ENCODE peak calls at places on chromosomes 6 and 20, in four cellular contexts. One of them, this sample, is unnamed. For H3K4me1, the result is how much of the 10 kb centered on the place peaks cover.

GRCh38 chr20:16539280-16539679 is 34.0 kb downstream of the KIF16B start:
- DNase-seq in right lobe of liver: no peak
- DNase-seq in upper lobe of right lung: no peak
- DNase-seq in Karpas-422: no peak
- DNase-seq in this sample: no peak

GRCh38 chr20:41249781-41250281 is 67.7 kb downstream of the ZHX3 start:
- DNase-seq in right lobe of liver: no peak
- DNase-seq in Karpas-422: peak
- DNase-seq in upper lobe of right lung: no peak
- DNase-seq in this sample: no peak

GRCh38 chr6:47064274-47064673 is 22.1 kb upstream of the ADGRF1 start:
- DNase-seq in right lobe of liver: no peak
- DNase-seq in Karpas-422: no peak
- DNase-seq in upper lobe of right lung: no peak
- DNase-seq in this sample: no peak

GRCh38 chr6:85672623-85673022 is 29.9 kb upstream of the SYNCRIP start:
- DNase-seq in upper lobe of right lung: no peak
- DNase-seq in Karpas-422: peak
- DNase-seq in right lobe of liver: no peak
- DNase-seq in this sample: no peak

GRCh38 chr20:10807013-10807412 is 133.2 kb upstream of the JAG1 start:
- DNase-seq in Karpas-422: no peak
- DNase-seq in right lobe of liver: no peak
- DNase-seq in upper lobe of right lung: no peak
- DNase-seq in this sample: no peak

GRCh38 chr6:166300357-166300987 is 7.7 kb downstream of the PRR18 start:
- DNase-seq in Karpas-422: no peak
- DNase-seq in upper lobe of right lung: no peak
- DNase-seq in right lobe of liver: no peak
- DNase-seq in this sample: no peak

GRCh38 chr6:36998723-36999466 is 6.6 kb upstream of the FGD2 start:
- DNase-seq in Karpas-422: no peak
- DNase-seq in right lobe of liver: no peak
- DNase-seq in upper lobe of right lung: no peak
- DNase-seq in this sample: no peak

GRCh38 chr6:43396408-43397149 is 27.1 kb upstream of the ZNF318 start:
- DNase-seq in right lobe of liver: no peak
- DNase-seq in upper lobe of right lung: no peak
- DNase-seq in Karpas-422: no peak
- DNase-seq in this sample: no peak

GRCh38 chr20:49687595-49688567 is 25.8 kb downstream of the B4GALT5 start:
- DNase-seq in upper lobe of right lung: no peak
- DNase-seq in Karpas-422: no peak
- DNase-seq in right lobe of liver: peak
- DNase-seq in this sample: no peak

GRCh38 chr6:150586850-150587359 is 12.8 kb upstream of the PLEKHG1 start:
- DNase-seq in upper lobe of right lung: no peak
- DNase-seq in right lobe of liver: no peak
- DNase-seq in Karpas-422: no peak
- DNase-seq in this sample: no peak

GRCh38 chr6:16450285-16450684 is 211.9 kb downstream of the GMPR start:
- DNase-seq in upper lobe of right lung: no peak
- DNase-seq in right lobe of liver: no peak
- DNase-seq in Karpas-422: no peak
- DNase-seq in this sample: no peak

GRCh38 chr20:38649275-38649891 is 47.8 kb downstream of the ARHGAP40 start:
- DNase-seq in right lobe of liver: no peak
- DNase-seq in Karpas-422: peak
- DNase-seq in upper lobe of right lung: no peak
- DNase-seq in this sample: no peak

GRCh38 chr20:10795286-10796026 is 121.7 kb upstream of the JAG1 start:
- DNase-seq in Karpas-422: no peak
- DNase-seq in upper lobe of right lung: no peak
- DNase-seq in right lobe of liver: no peak
- DNase-seq in this sample: no peak

GRCh38 chr6:161481786-161482516 is 208.1 kb upstream of the AGPAT4 start:
- DNase-seq in Karpas-422: no peak
- DNase-seq in upper lobe of right lung: no peak
- DNase-seq in right lobe of liver: peak
- DNase-seq in this sample: no peak

GRCh38 chr6:64580346-64580745 is 944.7 kb downstream of the PHF3 start:
- DNase-seq in Karpas-422: no peak
- DNase-seq in right lobe of liver: no peak
- DNase-seq in upper lobe of right lung: no peak
- DNase-seq in this sample: no peak

GRCh38 chr20:48975955-48976354 is 54.4 kb downstream of the ARFGEF2 start:
- DNase-seq in right lobe of liver: no peak
- DNase-seq in Karpas-422: no peak
- DNase-seq in upper lobe of right lung: no peak
- DNase-seq in this sample: no peak

GRCh38 chr20:9051508-9051907 is 17.4 kb upstream of the PLCB4 start:
- DNase-seq in right lobe of liver: no peak
- DNase-seq in Karpas-422: no peak
- DNase-seq in upper lobe of right lung: no peak
- DNase-seq in this sample: peak

GRCh38 chr6:32169211-32169610 is 4.8 kb downstream of the EGFL8 start:
- DNase-seq in upper lobe of right lung: no peak
- DNase-seq in Karpas-422: no peak
- DNase-seq in right lobe of liver: no peak
- DNase-seq in this sample: no peak

DNA sequence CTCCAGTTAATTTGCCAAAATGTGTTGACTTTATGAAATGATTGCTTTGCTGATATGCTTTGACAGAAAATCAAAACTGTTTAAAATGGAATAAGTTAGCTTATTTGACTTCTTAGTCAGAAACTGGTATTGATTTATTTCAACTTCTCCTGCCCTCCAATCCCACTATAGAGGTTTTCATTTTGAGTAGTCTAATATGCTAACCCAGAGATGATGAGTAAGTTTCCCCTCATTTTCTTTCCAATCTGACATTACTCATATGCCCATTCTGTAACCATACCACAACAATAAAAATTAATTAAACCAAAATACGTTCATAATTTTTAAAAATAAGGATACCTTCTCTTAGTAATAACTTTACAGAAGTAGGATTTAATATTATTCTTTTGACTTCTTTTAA is 78.8 kb downstream of the COL19A1 start:
- DNase-seq in Karpas-422: no peak
- DNase-seq in right lobe of liver: no peak
- DNase-seq in upper lobe of right lung: no peak
- DNase-seq in this sample: no peak
- H3K4me1 ChIP-seq in Karpas-422: under half
- H3K4me1 ChIP-seq in right lobe of liver: under half
- H3K4me1 ChIP-seq in upper lobe of right lung: under half
- H3K4me1 ChIP-seq in this sample: under half

DNA sequence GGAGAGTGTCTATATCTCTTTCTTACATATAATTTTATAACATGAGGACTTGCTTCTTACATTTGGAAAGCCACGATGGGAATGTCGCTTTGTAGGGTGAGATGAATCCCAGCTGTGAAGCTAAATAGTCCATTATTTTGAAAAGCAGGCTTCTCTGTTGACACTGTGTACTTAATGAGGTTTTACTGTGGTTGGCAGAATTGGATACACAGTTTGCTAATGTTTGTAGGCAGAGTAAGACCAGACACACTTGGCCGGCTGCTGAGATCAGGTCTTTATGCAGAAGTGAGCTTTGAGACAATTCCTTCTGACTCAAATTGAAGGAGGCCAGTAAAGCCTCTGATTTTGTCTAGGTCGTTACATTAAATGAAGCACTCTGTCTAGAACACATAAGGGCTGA is 93.0 kb downstream of the NDUFAF5 start:
- DNase-seq in upper lobe of right lung: no peak
- DNase-seq in Karpas-422: no peak
- DNase-seq in right lobe of liver: no peak
- DNase-seq in this sample: no peak
- H3K4me1 ChIP-seq in upper lobe of right lung: under half
- H3K4me1 ChIP-seq in Karpas-422: under half
- H3K4me1 ChIP-seq in right lobe of liver: under half
- H3K4me1 ChIP-seq in this sample: under half

DNA sequence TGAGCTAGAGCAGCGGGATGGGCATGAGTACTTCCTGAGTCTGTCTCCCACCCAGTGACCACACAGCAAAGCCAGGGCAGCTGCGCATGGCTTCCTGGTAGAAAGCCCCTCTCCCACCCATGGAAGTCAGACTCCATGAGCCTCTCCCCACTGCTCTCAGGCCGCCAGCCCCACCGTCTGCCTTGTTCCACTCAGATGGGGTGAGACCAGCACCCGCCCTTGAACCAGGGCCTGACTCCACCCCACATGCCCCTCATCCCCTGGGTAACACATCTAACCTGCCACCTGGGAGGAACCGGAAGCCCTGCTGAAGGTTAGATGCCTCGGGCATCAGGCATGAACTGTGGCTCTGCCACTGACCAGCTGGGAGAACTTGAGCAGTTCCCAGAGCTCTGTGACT is 227.8 kb downstream of the NRN1 start:
- DNase-seq in upper lobe of right lung: no peak
- DNase-seq in right lobe of liver: no peak
- DNase-seq in Karpas-422: peak
- DNase-seq in this sample: no peak
- H3K4me1 ChIP-seq in upper lobe of right lung: under half
- H3K4me1 ChIP-seq in right lobe of liver: under half
- H3K4me1 ChIP-seq in Karpas-422: half or more
- H3K4me1 ChIP-seq in this sample: under half

DNA sequence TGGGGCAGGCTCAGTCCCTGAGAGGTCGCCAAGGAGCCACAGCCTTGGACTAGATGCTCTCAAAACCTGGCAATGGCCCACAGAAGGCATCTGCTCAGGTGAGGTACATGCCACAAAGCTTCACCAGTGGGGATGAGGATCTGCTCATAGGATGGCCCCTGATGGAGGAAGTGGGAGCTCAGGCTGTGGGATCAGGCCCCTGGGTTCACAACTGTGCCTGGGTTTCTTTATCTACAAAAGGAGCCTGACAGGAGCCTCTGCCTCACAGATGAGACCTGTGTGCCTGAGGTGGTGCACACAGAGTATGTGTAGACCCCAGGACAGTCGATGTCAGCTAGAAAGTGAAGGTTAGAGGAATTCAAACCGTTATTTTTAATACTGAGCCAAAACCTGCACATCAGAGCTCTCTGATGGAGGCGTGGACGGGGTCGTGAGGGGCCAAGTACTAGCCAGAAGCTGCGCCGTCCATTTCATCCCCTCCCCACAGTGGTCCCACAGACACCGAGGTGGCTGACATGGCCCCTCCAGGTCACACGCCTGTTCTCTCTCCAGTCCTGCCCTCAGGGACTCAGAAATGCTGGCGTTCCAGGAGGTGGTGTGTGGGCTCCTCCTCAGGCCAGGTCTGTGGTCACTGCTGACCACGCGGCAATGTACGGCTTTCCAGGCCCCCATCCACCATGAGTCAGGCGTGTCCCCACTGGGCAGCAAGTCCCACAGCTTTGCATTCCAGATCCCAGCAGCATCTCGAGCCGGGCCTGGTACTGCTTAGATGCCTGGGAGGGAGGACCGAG is 33.3 kb downstream of the NTSR1 start:
- DNase-seq in right lobe of liver: no peak
- DNase-seq in Karpas-422: no peak
- DNase-seq in upper lobe of right lung: peak
- DNase-seq in this sample: peak
- H3K4me1 ChIP-seq in right lobe of liver: under half
- H3K4me1 ChIP-seq in Karpas-422: under half
- H3K4me1 ChIP-seq in upper lobe of right lung: under half
- H3K4me1 ChIP-seq in this sample: under half

GRCh38 chr6:5961836-5962235 is 44.9 kb downstream of the NRN1 start:
- DNase-seq in right lobe of liver: no peak
- DNase-seq in Karpas-422: no peak
- DNase-seq in upper lobe of right lung: no peak
- DNase-seq in this sample: no peak
- H3K4me1 ChIP-seq in right lobe of liver: under half
- H3K4me1 ChIP-seq in Karpas-422: under half
- H3K4me1 ChIP-seq in upper lobe of right lung: under half
- H3K4me1 ChIP-seq in this sample: under half

GRCh38 chr6:111823012-111823411 is 50.2 kb downstream of the FYN start:
- DNase-seq in upper lobe of right lung: no peak
- DNase-seq in Karpas-422: no peak
- DNase-seq in right lobe of liver: no peak
- DNase-seq in this sample: no peak
- H3K4me1 ChIP-seq in upper lobe of right lung: under half
- H3K4me1 ChIP-seq in Karpas-422: half or more
- H3K4me1 ChIP-seq in right lobe of liver: under half
- H3K4me1 ChIP-seq in this sample: under half

GRCh38 chr6:143695106-143696059 is 17.6 kb downstream of the PHACTR2 start:
- DNase-seq in right lobe of liver: no peak
- DNase-seq in upper lobe of right lung: no peak
- DNase-seq in Karpas-422: no peak
- DNase-seq in this sample: no peak

GRCh38 chr6:143698329-143698728 is 20.6 kb downstream of the PHACTR2 start:
- DNase-seq in Karpas-422: no peak
- DNase-seq in right lobe of liver: no peak
- DNase-seq in upper lobe of right lung: no peak
- DNase-seq in this sample: no peak

GRCh38 chr6:143697401-143697800 is 19.6 kb downstream of the PHACTR2 start:
- DNase-seq in right lobe of liver: no peak
- DNase-seq in Karpas-422: no peak
- DNase-seq in upper lobe of right lung: no peak
- DNase-seq in this sample: no peak

GRCh38 chr6:143694560-143694959 is 16.8 kb downstream of the PHACTR2 start:
- DNase-seq in Karpas-422: no peak
- DNase-seq in right lobe of liver: no peak
- DNase-seq in upper lobe of right lung: no peak
- DNase-seq in this sample: no peak

DNA sequence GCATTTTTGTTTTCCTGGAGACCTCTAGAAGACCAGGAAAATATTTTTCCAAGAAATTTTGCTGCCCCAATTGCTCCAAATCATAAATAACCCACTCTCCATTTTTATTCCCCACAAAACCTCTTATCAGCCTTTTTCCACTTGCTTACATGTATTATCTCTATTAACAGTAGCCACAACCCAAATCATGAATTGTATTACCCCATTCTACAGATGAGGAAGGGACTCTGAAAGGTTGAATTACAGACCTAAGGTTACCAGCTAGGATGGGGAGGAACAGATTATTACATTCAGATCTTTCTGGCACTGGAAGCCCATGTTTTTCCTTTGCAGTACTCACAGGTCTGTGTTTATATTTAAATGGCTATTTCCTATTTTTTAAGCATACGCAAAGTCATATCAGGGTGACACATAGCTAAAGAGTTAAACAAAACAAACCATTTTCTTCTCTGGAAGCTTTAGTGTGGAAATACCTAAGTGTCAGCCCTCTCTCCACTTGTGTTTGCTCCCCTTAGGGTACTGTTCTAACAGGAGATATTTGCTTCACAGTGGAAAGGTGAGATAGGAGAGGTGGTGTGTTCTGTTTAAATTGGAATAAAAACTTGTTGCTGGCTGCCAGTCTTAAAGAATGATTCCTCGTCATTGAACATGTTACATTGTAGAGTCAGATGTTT is 18.7 kb downstream of the PHACTR2 start:
- DNase-seq in Karpas-422: no peak
- DNase-seq in right lobe of liver: no peak
- DNase-seq in upper lobe of right lung: no peak
- DNase-seq in this sample: no peak
- H3K4me1 ChIP-seq in Karpas-422: under half
- H3K4me1 ChIP-seq in right lobe of liver: under half
- H3K4me1 ChIP-seq in upper lobe of right lung: half or more
- H3K4me1 ChIP-seq in this sample: under half

GRCh38 chr6:142648526-142648925 is 296.4 kb downstream of the HIVEP2 start:
- DNase-seq in upper lobe of right lung: no peak
- DNase-seq in right lobe of liver: no peak
- DNase-seq in Karpas-422: no peak
- DNase-seq in this sample: no peak
- H3K4me1 ChIP-seq in upper lobe of right lung: under half
- H3K4me1 ChIP-seq in right lobe of liver: under half
- H3K4me1 ChIP-seq in Karpas-422: under half
- H3K4me1 ChIP-seq in this sample: under half